ENCODE peak calls at places on chromosomes 6 and 20, in five cellular contexts. W is T1000, T is AG09319, X is ELR, V is uterus. R is an unnamed sample.

GRCh38 chr6:83509416-83509815 is 2.9 kb upstream of the PRSS35 start:
- DNase-seq in W (no peak), T (no peak), X (peak), V (no peak), R (no peak)

GRCh38 chr6:47741807-47742206 is 40.0 kb upstream of the OPN5 start:
- DNase-seq in W (no peak), T (no peak), X (peak), V (no peak), R (no peak)

GRCh38 chr6:116511424-116512131 is at the start of gene CALHM5:
- DNase-seq in W (peak), T (peak), X (peak), V (peak), R (peak)

GRCh38 chr6:44556046-44556445 is 168.5 kb downstream of the CDC5L start:
- DNase-seq in W (no peak), T (no peak), X (no peak), V (no peak), R (no peak)

GRCh38 chr6:147852772-147853171 is 344.3 kb downstream of the SAMD5 start:
- DNase-seq in W (no peak), T (no peak), X (peak), V (no peak), R (no peak)

GRCh38 chr6:128954308-128955043 is 71.5 kb downstream of the LAMA2 start:
- DNase-seq in W (no peak), T (no peak), X (no peak), V (no peak), R (no peak)

GRCh38 chr6:42279966-42280629 is 62.4 kb upstream of the MRPS10 start:
- DNase-seq in W (no peak), T (no peak), X (peak), V (peak), R (no peak)

GRCh38 chr20:46683068-46683477 is 6.2 kb downstream of the TP53RK start:
- DNase-seq in W (no peak), T (no peak), X (no peak), V (no peak), R (no peak)

GRCh38 chr6:33417127-33417902 is 592 bp downstream of the CUTA start:
- DNase-seq in W (peak), T (no peak), X (peak), V (no peak), R (peak)